ENCODE peak calls at places on chromosomes 13 and 19, in four cellular contexts. G is tibial nerve, N is amniotic stem cell, C is activated T-cell treated with anti-CD3 and anti-CD28 coated beads for 1 hour. J is an unnamed sample.
A peak's percentile ranks its signal among the peaks of the same experiment; 100 is the strongest.

GRCh38 chr13:59064042-59064441 is 1099.7 kb downstream of the DIAPH3 start:
- DNase-seq in N (no peak), G (no peak), C (no peak), J (no peak)

GRCh38 chr13:35744566-35745203 is 268.2 kb upstream of the MAB21L1 start:
- DNase-seq in C (no peak), N (no peak), G (no peak), J (no peak)

GRCh38 chr13:102770435-102770834 is 3.2 kb downstream of the TEX30 start:
- DNase-seq in G (no peak), C (no peak), N (no peak), J (no peak)

GRCh38 chr19:56765107-56765506 is 75.4 kb downstream of the PEG3 start:
- DNase-seq in G (no peak), N (no peak), C (no peak), J (no peak)

GRCh38 chr19:2253106-2254051 is 2.8 kb downstream of the JSRP1 start:
- DNase-seq in G (no peak), N (no peak), C (peak; percentile 37), J (peak; percentile 55)

GRCh38 chr19:925087-925911 is 536 bp upstream of the ARID3A start:
- DNase-seq in C (peak; percentile 66), G (peak; percentile 70), N (no peak), J (peak; percentile 69)

GRCh38 chr13:94886191-94886590 is 173.8 kb upstream of the SOX21 start:
- DNase-seq in G (no peak), N (peak; percentile 5), C (no peak), J (no peak)

GRCh38 chr13:109348514-109349340 is 437.7 kb downstream of the IRS2 start:
- DNase-seq in N (no peak), G (no peak), C (no peak), J (no peak)

GRCh38 chr13:108266316-108266936 is 3.1 kb upstream of the TNFSF13B start:
- DNase-seq in G (no peak), N (no peak), C (no peak), J (no peak)

GRCh38 chr13:73765651-73766384 is 368.4 kb downstream of the KLF12 start:
- DNase-seq in G (peak; percentile 51), N (no peak), C (peak; percentile 77), J (peak; percentile 90)

GRCh38 chr13:47251771-47252170 is 354.9 kb upstream of the HTR2A start:
- DNase-seq in N (no peak), G (no peak), C (no peak), J (no peak)

GRCh38 chr13:103473081-103473480 is 406.9 kb upstream of the SLC10A2 start:
- DNase-seq in G (no peak), C (no peak), N (no peak), J (no peak)

GRCh38 chr19:49912965-49913685 is 15.9 kb upstream of the ATF5 start:
- DNase-seq in N (no peak), C (no peak), G (no peak), J (no peak)

GRCh38 chr19:49331616-49332055 is 3.6 kb upstream of the CD37 start:
- DNase-seq in G (no peak), C (no peak), N (no peak), J (peak; percentile 38)

GRCh38 chr13:113803409-113804016 is 44.5 kb downstream of the TMEM255B start:
- DNase-seq in G (no peak), N (no peak), C (no peak), J (no peak)

GRCh38 chr19:49423985-49424303 is 703 bp upstream of the PTH2 start:
- DNase-seq in C (no peak), G (no peak), N (no peak), J (no peak)

GRCh38 chr19:4678881-4679379 is 8.8 kb upstream of the MYDGF start:
- DNase-seq in G (no peak), C (no peak), N (no peak), J (no peak)

GRCh38 chr13:96090240-96091101 is 564 bp downstream of the HS6ST3 start:
- DNase-seq in G (no peak), N (no peak), C (no peak), J (no peak)

GRCh38 chr13:78238911-78239310 is 320.3 kb upstream of the EDNRB start:
- DNase-seq in C (no peak), G (no peak), N (no peak), J (no peak)

GRCh38 chr13:48715977-48716376 is 62.2 kb downstream of the CYSLTR2 start:
- DNase-seq in N (no peak), G (no peak), C (no peak), J (no peak)

GRCh38 chr19:51514866-51515481 is 13.4 kb upstream of the SIGLEC12 start:
- DNase-seq in N (peak; percentile 1), G (no peak), C (no peak), J (no peak)

GRCh38 chr13:100392709-100393630 is 195.6 kb downstream of the GGACT start:
- DNase-seq in C (peak; percentile 33), G (peak; percentile 54), N (peak; percentile 96), J (peak; percentile 21)

GRCh38 chr19:15299568-15300409 is 32.5 kb downstream of the BRD4 start:
- DNase-seq in G (no peak), C (no peak), N (peak; percentile 87), J (no peak)

GRCh38 chr19:18961767-18962423 is 20.9 kb upstream of the HOMER3 start:
- DNase-seq in C (no peak), G (no peak), N (no peak), J (peak; percentile 14)

GRCh38 chr19:58117841-58118575 is 20.0 kb upstream of the ZSCAN18 start:
- DNase-seq in N (no peak), C (no peak), G (no peak), J (no peak)

GRCh38 chr19:40163541-40164129 is 27.6 kb upstream of the MAP3K10 start:
- DNase-seq in G (no peak), N (no peak), C (no peak), J (no peak)

GRCh38 chr19:39679056-39679790 is 23.5 kb downstream of the LGALS16 start:
- DNase-seq in C (no peak), G (no peak), N (no peak), J (no peak)

GRCh38 chr19:3067549-3067948 is 5.3 kb upstream of the TLE5 start:
- DNase-seq in G (no peak), C (no peak), N (no peak), J (no peak)

GRCh38 chr13:51681037-51681678 is 96.9 kb downstream of the WDFY2 start:
- DNase-seq in G (no peak), C (no peak), N (peak; percentile 16), J (no peak)

GRCh38 chr19:41753936-41754529 is 1.3 kb upstream of the CEACAM6 start:
- DNase-seq in N (no peak), G (peak; percentile 23), C (peak; percentile 63), J (peak; percentile 61)

GRCh38 chr13:26133851-26134250 is 82.0 kb upstream of the SHISA2 start:
- DNase-seq in C (no peak), G (no peak), N (no peak), J (no peak)

GRCh38 chr19:13959962-13960862 is 7.9 kb downstream of the DCAF15 start:
- DNase-seq in N (no peak), C (no peak), G (no peak), J (no peak)

GRCh38 chr13:20873348-20873747 is 29.2 kb downstream of the XPO4 start:
- DNase-seq in C (no peak), G (no peak), N (no peak), J (no peak)

GRCh38 chr19:53019684-53020083 is 6.0 kb downstream of the ERVV-1 start:
- DNase-seq in C (no peak), N (no peak), G (no peak), J (no peak)

GRCh38 chr13:39364797-39365468 is 238.1 kb downstream of the LHFPL6 start:
- DNase-seq in G (no peak), C (no peak), N (no peak), J (no peak)

GRCh38 chr13:23087884-23088283 is 92.9 kb upstream of the SGCG start:
- DNase-seq in G (no peak), C (no peak), N (no peak), J (no peak)